ENCODE peak calls at places on chromosomes 4 and X, in six cellular contexts. One of them, this sample, is unnamed.
A peak's percentile ranks its signal among the peaks of the same experiment; 100 is the strongest.

GRCh38 chrX:154096140-154097002 is 1.1 kb downstream of the MECP2 start:
- DNase-seq in lower leg skin: no peak
- DNase-seq in bronchial epithelial cell: no peak
- DNase-seq in AG09309: no peak
- DNase-seq in right atrium auricular region: no peak
- DNase-seq in CD14-positive monocyte: no peak
- DNase-seq in this sample: no peak

GRCh38 chrX:38664285-38664684 is 102.9 kb downstream of the TSPAN7 start:
- DNase-seq in lower leg skin: no peak
- DNase-seq in bronchial epithelial cell: peak; percentile 23
- DNase-seq in AG09309: peak; percentile 13
- DNase-seq in right atrium auricular region: no peak
- DNase-seq in CD14-positive monocyte: no peak
- DNase-seq in this sample: no peak

GRCh38 chr4:76772498-76773106 is 125.3 kb downstream of the SOWAHB start:
- DNase-seq in lower leg skin: no peak
- DNase-seq in bronchial epithelial cell: peak; percentile 51
- DNase-seq in AG09309: no peak
- DNase-seq in right atrium auricular region: no peak
- DNase-seq in CD14-positive monocyte: no peak
- DNase-seq in this sample: no peak

GRCh38 chr4:108619372-108620100 is 840 bp upstream of the RPL34 start:
- DNase-seq in lower leg skin: no peak
- DNase-seq in bronchial epithelial cell: no peak
- DNase-seq in AG09309: no peak
- DNase-seq in right atrium auricular region: no peak
- DNase-seq in CD14-positive monocyte: no peak
- DNase-seq in this sample: no peak

GRCh38 chrX:12901486-12901885 is 4.9 kb upstream of the TLR8 start:
- DNase-seq in lower leg skin: peak; percentile 42
- DNase-seq in bronchial epithelial cell: peak; percentile 39
- DNase-seq in AG09309: no peak
- DNase-seq in right atrium auricular region: peak; percentile 59
- DNase-seq in CD14-positive monocyte: no peak
- DNase-seq in this sample: no peak

GRCh38 chr4:98568896-98569663 is 89.3 kb downstream of the TSPAN5 start:
- DNase-seq in lower leg skin: no peak
- DNase-seq in bronchial epithelial cell: no peak
- DNase-seq in AG09309: no peak
- DNase-seq in right atrium auricular region: no peak
- DNase-seq in CD14-positive monocyte: no peak
- DNase-seq in this sample: no peak

GRCh38 chr4:148259841-148260240 is 182.4 kb downstream of the NR3C2 start:
- DNase-seq in lower leg skin: no peak
- DNase-seq in bronchial epithelial cell: no peak
- DNase-seq in AG09309: no peak
- DNase-seq in right atrium auricular region: no peak
- DNase-seq in CD14-positive monocyte: no peak
- DNase-seq in this sample: no peak

GRCh38 chrX:2514131-2514530 is 13.4 kb upstream of the DHRSX start:
- DNase-seq in lower leg skin: no peak
- DNase-seq in bronchial epithelial cell: no peak
- DNase-seq in AG09309: no peak
- DNase-seq in right atrium auricular region: no peak
- DNase-seq in CD14-positive monocyte: no peak
- DNase-seq in this sample: no peak

GRCh38 chr4:164012396-164013027 is 518.0 kb downstream of the TMA16 start:
- DNase-seq in lower leg skin: no peak
- DNase-seq in bronchial epithelial cell: peak; percentile 46
- DNase-seq in AG09309: no peak
- DNase-seq in right atrium auricular region: no peak
- DNase-seq in CD14-positive monocyte: no peak
- DNase-seq in this sample: no peak

GRCh38 chr4:10047967-10048366 is 26.7 kb upstream of the SLC2A9 start:
- DNase-seq in lower leg skin: no peak
- DNase-seq in bronchial epithelial cell: no peak
- DNase-seq in AG09309: no peak
- DNase-seq in right atrium auricular region: no peak
- DNase-seq in CD14-positive monocyte: no peak
- DNase-seq in this sample: no peak

GRCh38 chr4:119099227-119099910 is 36.3 kb upstream of the MYOZ2 start:
- DNase-seq in lower leg skin: no peak
- DNase-seq in bronchial epithelial cell: no peak
- DNase-seq in AG09309: peak; percentile 70
- DNase-seq in right atrium auricular region: no peak
- DNase-seq in CD14-positive monocyte: no peak
- DNase-seq in this sample: no peak

GRCh38 chr4:55291227-55291629 is 54.8 kb upstream of the SRD5A3 start:
- DNase-seq in lower leg skin: peak; percentile 49
- DNase-seq in bronchial epithelial cell: no peak
- DNase-seq in AG09309: no peak
- DNase-seq in right atrium auricular region: peak; percentile 66
- DNase-seq in CD14-positive monocyte: no peak
- DNase-seq in this sample: no peak

GRCh38 chr4:15735531-15735930 is 32.7 kb downstream of the BST1 start:
- DNase-seq in lower leg skin: no peak
- DNase-seq in bronchial epithelial cell: no peak
- DNase-seq in AG09309: no peak
- DNase-seq in right atrium auricular region: no peak
- DNase-seq in CD14-positive monocyte: no peak
- DNase-seq in this sample: no peak

GRCh38 chr4:27176400-27176799 is 315.8 kb downstream of the STIM2 start:
- DNase-seq in lower leg skin: no peak
- DNase-seq in bronchial epithelial cell: peak; percentile 42
- DNase-seq in AG09309: peak; percentile 48
- DNase-seq in right atrium auricular region: no peak
- DNase-seq in CD14-positive monocyte: no peak
- DNase-seq in this sample: no peak

GRCh38 chr4:17142232-17142711 is 243.8 kb upstream of the LDB2 start:
- DNase-seq in lower leg skin: peak; percentile 19
- DNase-seq in bronchial epithelial cell: peak; percentile 0
- DNase-seq in AG09309: peak; percentile 80
- DNase-seq in right atrium auricular region: no peak
- DNase-seq in CD14-positive monocyte: no peak
- DNase-seq in this sample: no peak

GRCh38 chr4:26412381-26413372 is 77.6 kb downstream of the CCKAR start:
- DNase-seq in lower leg skin: no peak
- DNase-seq in bronchial epithelial cell: no peak
- DNase-seq in AG09309: no peak
- DNase-seq in right atrium auricular region: no peak
- DNase-seq in CD14-positive monocyte: no peak
- DNase-seq in this sample: no peak

GRCh38 chr4:98468744-98469143 is 189.7 kb downstream of the TSPAN5 start:
- DNase-seq in lower leg skin: no peak
- DNase-seq in bronchial epithelial cell: no peak
- DNase-seq in AG09309: no peak
- DNase-seq in right atrium auricular region: no peak
- DNase-seq in CD14-positive monocyte: no peak
- DNase-seq in this sample: no peak

GRCh38 chr4:177579649-177580048 is 137.4 kb upstream of the AGA start:
- DNase-seq in lower leg skin: no peak
- DNase-seq in bronchial epithelial cell: no peak
- DNase-seq in AG09309: no peak
- DNase-seq in right atrium auricular region: no peak
- DNase-seq in CD14-positive monocyte: no peak
- DNase-seq in this sample: no peak

GRCh38 chrX:153669174-153669890 is 4.3 kb downstream of the PNCK start:
- DNase-seq in lower leg skin: no peak
- DNase-seq in bronchial epithelial cell: no peak
- DNase-seq in AG09309: no peak
- DNase-seq in right atrium auricular region: no peak
- DNase-seq in CD14-positive monocyte: no peak
- DNase-seq in this sample: no peak

GRCh38 chrX:39133971-39134370 is 332.7 kb downstream of the MID1IP1 start:
- DNase-seq in lower leg skin: no peak
- DNase-seq in bronchial epithelial cell: no peak
- DNase-seq in AG09309: no peak
- DNase-seq in right atrium auricular region: no peak
- DNase-seq in CD14-positive monocyte: no peak
- DNase-seq in this sample: no peak

GRCh38 chrX:132561483-132561882 is 72.6 kb upstream of the MBNL3 start:
- DNase-seq in lower leg skin: no peak
- DNase-seq in bronchial epithelial cell: peak; percentile 5
- DNase-seq in AG09309: no peak
- DNase-seq in right atrium auricular region: no peak
- DNase-seq in CD14-positive monocyte: no peak
- DNase-seq in this sample: no peak

GRCh38 chr4:70927502-70928139 is 25.5 kb downstream of the MOB1B start:
- DNase-seq in lower leg skin: no peak
- DNase-seq in bronchial epithelial cell: no peak
- DNase-seq in AG09309: no peak
- DNase-seq in right atrium auricular region: no peak
- DNase-seq in CD14-positive monocyte: no peak
- DNase-seq in this sample: no peak

GRCh38 chr4:127214001-127214400 is 418.8 kb upstream of the INTU start:
- DNase-seq in lower leg skin: peak; percentile 23
- DNase-seq in bronchial epithelial cell: no peak
- DNase-seq in AG09309: no peak
- DNase-seq in right atrium auricular region: no peak
- DNase-seq in CD14-positive monocyte: no peak
- DNase-seq in this sample: no peak
- TF ChIP-seq CTCF in lower leg skin: no peak
- TF ChIP-seq CTCF in bronchial epithelial cell: no peak
- TF ChIP-seq CTCF in AG09309: no peak
- TF ChIP-seq CTCF in right atrium auricular region: no peak
- TF ChIP-seq CTCF in CD14-positive monocyte: no peak
- TF ChIP-seq CTCF in this sample: no peak

GRCh38 chr4:175054980-175055379 is 136.8 kb downstream of the ADAM29 start:
- DNase-seq in lower leg skin: no peak
- DNase-seq in bronchial epithelial cell: no peak
- DNase-seq in AG09309: no peak
- DNase-seq in right atrium auricular region: no peak
- DNase-seq in CD14-positive monocyte: no peak
- DNase-seq in this sample: no peak
- TF ChIP-seq CTCF in lower leg skin: no peak
- TF ChIP-seq CTCF in bronchial epithelial cell: no peak
- TF ChIP-seq CTCF in AG09309: no peak
- TF ChIP-seq CTCF in right atrium auricular region: no peak
- TF ChIP-seq CTCF in CD14-positive monocyte: no peak
- TF ChIP-seq CTCF in this sample: no peak

GRCh38 chr4:124525524-124525923 is 187.0 kb downstream of the ANKRD50 start:
- DNase-seq in lower leg skin: no peak
- DNase-seq in bronchial epithelial cell: no peak
- DNase-seq in AG09309: no peak
- DNase-seq in right atrium auricular region: no peak
- DNase-seq in CD14-positive monocyte: no peak
- DNase-seq in this sample: no peak

GRCh38 chr4:124526760-124527159 is 185.8 kb downstream of the ANKRD50 start:
- DNase-seq in lower leg skin: no peak
- DNase-seq in bronchial epithelial cell: no peak
- DNase-seq in AG09309: no peak
- DNase-seq in right atrium auricular region: no peak
- DNase-seq in CD14-positive monocyte: no peak
- DNase-seq in this sample: no peak

GRCh38 chr4:124529131-124529530 is 183.4 kb downstream of the ANKRD50 start:
- DNase-seq in lower leg skin: no peak
- DNase-seq in bronchial epithelial cell: no peak
- DNase-seq in AG09309: peak; percentile 29
- DNase-seq in right atrium auricular region: no peak
- DNase-seq in CD14-positive monocyte: no peak
- DNase-seq in this sample: no peak

GRCh38 chr4:124526321-124526720 is 186.2 kb downstream of the ANKRD50 start:
- DNase-seq in lower leg skin: no peak
- DNase-seq in bronchial epithelial cell: no peak
- DNase-seq in AG09309: no peak
- DNase-seq in right atrium auricular region: no peak
- DNase-seq in CD14-positive monocyte: no peak
- DNase-seq in this sample: no peak

DNA sequence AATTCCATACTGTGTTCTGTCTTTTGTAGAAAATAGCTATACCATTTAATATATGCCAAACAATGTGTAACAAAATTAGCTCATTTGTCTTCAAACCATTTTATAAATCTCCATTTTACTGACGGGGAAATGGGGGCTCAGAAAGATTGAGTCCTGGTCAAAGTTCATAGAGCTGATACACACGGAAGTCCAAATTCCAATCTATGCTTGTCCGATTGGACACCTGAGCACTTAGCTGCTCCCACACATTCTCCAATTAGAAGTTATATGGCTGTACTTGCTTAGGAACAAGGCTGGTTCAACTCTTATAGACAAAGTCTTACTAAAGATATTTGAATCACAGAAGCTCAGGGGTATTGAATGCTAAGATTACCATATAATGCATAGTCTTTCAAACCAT is 185.2 kb downstream of the ANKRD50 start:
- DNase-seq in lower leg skin: no peak
- DNase-seq in bronchial epithelial cell: no peak
- DNase-seq in AG09309: no peak
- DNase-seq in right atrium auricular region: no peak
- DNase-seq in CD14-positive monocyte: no peak
- DNase-seq in this sample: no peak
- TF ChIP-seq CTCF in lower leg skin: no peak
- TF ChIP-seq CTCF in bronchial epithelial cell: no peak
- TF ChIP-seq CTCF in AG09309: no peak
- TF ChIP-seq CTCF in right atrium auricular region: no peak
- TF ChIP-seq CTCF in CD14-positive monocyte: no peak
- TF ChIP-seq CTCF in this sample: no peak

GRCh38 chr4:7959066-7959465 is 19.4 kb upstream of the AFAP1 start:
- DNase-seq in lower leg skin: no peak
- DNase-seq in bronchial epithelial cell: no peak
- DNase-seq in AG09309: no peak
- DNase-seq in right atrium auricular region: no peak
- DNase-seq in CD14-positive monocyte: no peak
- DNase-seq in this sample: no peak
- TF ChIP-seq CTCF in lower leg skin: no peak
- TF ChIP-seq CTCF in bronchial epithelial cell: no peak
- TF ChIP-seq CTCF in AG09309: no peak
- TF ChIP-seq CTCF in right atrium auricular region: no peak
- TF ChIP-seq CTCF in CD14-positive monocyte: no peak
- TF ChIP-seq CTCF in this sample: no peak

DNA sequence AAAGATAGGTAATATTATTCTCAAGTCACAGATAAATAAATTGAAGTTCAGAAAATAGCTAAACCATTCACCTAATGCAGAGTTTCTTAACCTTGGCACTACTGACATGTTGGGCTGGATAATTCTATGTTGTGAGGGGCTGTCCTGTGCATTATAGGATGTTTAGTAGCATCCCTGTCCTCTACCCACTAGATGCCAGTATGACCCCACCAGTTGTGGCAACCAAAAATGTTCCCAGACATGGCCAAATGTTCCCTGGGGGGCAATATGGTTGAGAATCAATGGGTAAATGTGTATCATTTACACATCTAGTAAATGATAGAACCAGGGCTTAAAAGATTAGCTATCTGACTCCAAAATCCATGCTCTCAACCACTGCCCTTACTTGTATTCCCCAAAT is 140.9 kb downstream of the COL4A6 start:
- DNase-seq in lower leg skin: no peak
- DNase-seq in bronchial epithelial cell: no peak
- DNase-seq in AG09309: no peak
- DNase-seq in right atrium auricular region: no peak
- DNase-seq in CD14-positive monocyte: no peak
- DNase-seq in this sample: no peak
- TF ChIP-seq CTCF in lower leg skin: no peak
- TF ChIP-seq CTCF in bronchial epithelial cell: no peak
- TF ChIP-seq CTCF in AG09309: peak; percentile 11
- TF ChIP-seq CTCF in right atrium auricular region: no peak
- TF ChIP-seq CTCF in CD14-positive monocyte: no peak
- TF ChIP-seq CTCF in this sample: peak; percentile 59